ENCODE peak calls at places on chromosomes 4 and X, in eight cellular contexts. D is epithelial cell of esophagus, V is MCF 10A, O is endodermal cell, X is RWPE1, C is psoas muscle, H is osteocyte, Z is NB4. R is an unnamed sample.

GRCh38 chr4:7666744-7667143 is 232.0 kb upstream of the PSAPL1 start:
- DNase-seq in C (no peak), H (no peak), X (no peak), Z (no peak), D (no peak), V (no peak), O (no peak), R (no peak)

GRCh38 chr4:129092636-129093172 is 635 bp downstream of the SCLT1 start:
- DNase-seq in D (peak; percentile 18), Z (peak; percentile 32), V (peak; percentile 34), X (no peak), O (no peak), H (no peak), C (no peak), R (no peak)

GRCh38 chrX:639151-639550 is 8.6 kb downstream of the SHOX start:
- DNase-seq in X (no peak), D (no peak), C (no peak), Z (no peak), H (peak; percentile 57), V (no peak), O (no peak), R (no peak)

GRCh38 chrX:40152173-40152705 is 54.5 kb upstream of the BCOR start:
- DNase-seq in O (peak; percentile 78), D (no peak), V (no peak), Z (no peak), X (no peak), C (peak; percentile 71), H (no peak), R (no peak)

GRCh38 chrX:41119803-41120202 is 34.6 kb downstream of the USP9X start:
- DNase-seq in C (no peak), H (no peak), V (no peak), D (no peak), O (no peak), Z (no peak), X (no peak), R (no peak)

GRCh38 chrX:48531359-48531954 is 8.1 kb upstream of the TBC1D25 start:
- DNase-seq in C (no peak), H (no peak), X (peak; percentile 57), Z (peak; percentile 59), D (peak; percentile 83), V (peak; percentile 77), O (no peak), R (peak; percentile 70)

GRCh38 chrX:38800981-38801845 is at the start of gene MID1IP1:
- DNase-seq in C (peak; percentile 95), Z (peak; percentile 86), D (peak; percentile 91), O (peak; percentile 95), X (peak; percentile 94), V (peak; percentile 89), H (peak; percentile 93), R (peak; percentile 87)

GRCh38 chr4:183360161-183360919 is 38.1 kb upstream of the CLDN24 start:
- DNase-seq in X (no peak), H (no peak), Z (peak; percentile 61), D (peak; percentile 39), C (no peak), O (no peak), V (peak; percentile 32), R (peak; percentile 40)

GRCh38 chr4:139455187-139455586 is 1.3 kb downstream of the RAB33B start:
- DNase-seq in O (no peak), H (no peak), X (no peak), D (no peak), C (no peak), Z (no peak), V (no peak), R (no peak)

GRCh38 chrX:42375080-42375479 is 402.9 kb downstream of the PPP1R2C start:
- DNase-seq in C (no peak), V (no peak), Z (no peak), X (no peak), D (no peak), O (no peak), H (no peak), R (no peak)

GRCh38 chr4:175412744-175413143 is 399.3 kb downstream of the GPM6A start:
- DNase-seq in Z (no peak), X (no peak), D (peak; percentile 1), C (no peak), O (no peak), V (peak; percentile 33), H (no peak), R (peak; percentile 64)

GRCh38 chr4:18641334-18641733 is 619.8 kb upstream of the LCORL start:
- DNase-seq in O (no peak), V (no peak), Z (no peak), X (no peak), H (no peak), D (no peak), C (no peak), R (no peak)

GRCh38 chrX:30570505-30570904 is 7.1 kb downstream of the TASL start:
- DNase-seq in C (no peak), Z (peak; percentile 44), V (peak; percentile 44), X (no peak), D (peak; percentile 20), H (no peak), O (no peak), R (peak; percentile 0)

GRCh38 chr4:95180531-95181315 is 368.1 kb downstream of the UNC5C start:
- DNase-seq in Z (no peak), V (no peak), D (no peak), H (no peak), O (peak; percentile 43), C (no peak), X (no peak), R (no peak)

GRCh38 chr4:75087865-75088264 is 154.9 kb downstream of the PARM1 start:
- DNase-seq in O (no peak), C (no peak), X (no peak), Z (no peak), H (no peak), D (no peak), V (no peak), R (no peak)

GRCh38 chr4:174222266-174222872 is 61.1 kb downstream of the FBXO8 start:
- DNase-seq in V (peak; percentile 52), C (no peak), Z (peak; percentile 21), D (peak; percentile 42), X (peak; percentile 23), H (no peak), O (no peak), R (peak; percentile 18)

GRCh38 chr4:35760706-35761278 is 483.5 kb downstream of the ARAP2 start:
- DNase-seq in Z (no peak), H (no peak), C (no peak), D (no peak), O (no peak), V (no peak), X (no peak), R (no peak)

GRCh38 chrX:32448320-32448719 is 763.0 kb downstream of the DMD start:
- DNase-seq in O (no peak), Z (peak; percentile 63), D (no peak), C (no peak), H (no peak), V (peak; percentile 16), X (no peak), R (no peak)

GRCh38 chr4:7892212-7893019 is 47.2 kb downstream of the AFAP1 start:
- DNase-seq in D (no peak), O (peak; percentile 70), H (no peak), Z (no peak), C (no peak), V (no peak), X (no peak), R (peak; percentile 66)

GRCh38 chr4:172480471-172480870 is 667.3 kb downstream of the GALNTL6 start:
- DNase-seq in C (no peak), Z (no peak), X (no peak), V (no peak), O (no peak), D (no peak), H (no peak), R (no peak)

GRCh38 chr4:183242291-183242690 is 77.8 kb downstream of the CLDN22 start:
- DNase-seq in V (no peak), O (no peak), X (no peak), Z (no peak), C (no peak), H (no peak), D (no peak), R (no peak)

GRCh38 chrX:25810202-25810601 is 327.9 kb upstream of the MAGEB18 start:
- DNase-seq in D (peak; percentile 51), X (no peak), O (no peak), H (no peak), C (no peak), V (peak; percentile 42), Z (no peak), R (no peak)

GRCh38 chrX:47358387-47359065 is 11.9 kb upstream of the ZNF157 start:
- DNase-seq in O (no peak), Z (peak; percentile 14), H (no peak), X (no peak), D (no peak), C (no peak), V (no peak), R (no peak)

GRCh38 chrX:47360423-47361179 is 9.8 kb upstream of the ZNF157 start:
- DNase-seq in H (no peak), X (no peak), Z (no peak), V (no peak), D (no peak), C (no peak), O (no peak), R (no peak)

GRCh38 chrX:47366051-47366722 is 4.2 kb upstream of the ZNF157 start:
- DNase-seq in V (no peak), O (peak; percentile 88), C (peak; percentile 75), D (peak; percentile 76), X (peak; percentile 31), Z (no peak), H (no peak), R (no peak)

GRCh38 chrX:47361538-47362511 is 8.6 kb upstream of the ZNF157 start:
- DNase-seq in D (peak; percentile 92), O (peak; percentile 93), X (peak; percentile 88), V (peak; percentile 48), Z (peak; percentile 6), H (peak; percentile 88), C (peak; percentile 77), R (peak; percentile 89)
- TF ChIP-seq CTCF in D (no peak), O (no peak), X (no peak), V (no peak), Z (no peak), H (peak; percentile 19), C (no peak), R (peak; percentile 10)

GRCh38 chr4:177667687-177668086 is 225.4 kb upstream of the AGA start:
- DNase-seq in Z (no peak), C (no peak), X (no peak), H (no peak), O (no peak), V (peak; percentile 17), D (peak; percentile 1), R (no peak)
- TF ChIP-seq CTCF in Z (no peak), C (no peak), X (peak; percentile 12), H (no peak), O (peak; percentile 48), V (peak; percentile 27), D (peak; percentile 44), R (peak; percentile 52)

DNA sequence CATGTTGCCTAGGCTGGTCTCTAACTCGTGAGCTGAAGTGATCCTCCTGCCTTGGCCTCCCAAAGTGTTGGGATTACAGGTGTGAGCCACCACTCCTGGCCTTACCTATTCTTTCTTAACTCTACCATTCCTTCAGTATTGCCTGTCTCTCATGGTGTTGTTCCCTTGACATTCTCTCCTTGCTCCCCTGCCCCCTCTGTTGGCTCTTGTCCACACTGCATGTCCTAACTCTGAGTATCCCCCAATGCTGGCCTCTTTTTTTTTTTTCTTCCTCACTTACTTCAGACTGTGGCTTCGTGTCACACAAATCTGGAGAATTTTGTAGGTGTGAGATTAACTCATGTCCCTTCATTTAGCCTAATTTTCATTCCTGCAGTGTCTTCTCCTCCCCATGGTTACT is 22.9 kb upstream of the FRMPD4 start:
- DNase-seq in D (no peak), X (no peak), H (no peak), V (peak; percentile 35), C (no peak), Z (peak; percentile 3), O (peak; percentile 84), R (no peak)
- TF ChIP-seq CTCF in D (peak; percentile 11), X (no peak), H (peak; percentile 23), V (peak; percentile 7), C (no peak), Z (peak; percentile 17), O (peak; percentile 75), R (no peak)

GRCh38 chr4:135718019-135718418 is 1516.4 kb upstream of the PABPC4L start:
- DNase-seq in Z (no peak), C (no peak), D (peak; percentile 17), O (no peak), X (no peak), H (no peak), V (peak; percentile 2), R (peak; percentile 6)
- TF ChIP-seq CTCF in Z (no peak), C (no peak), D (peak; percentile 5), O (peak; percentile 51), X (no peak), H (peak; percentile 55), V (no peak), R (peak; percentile 73)

R was measured in HFFc6.